ENCODE peak calls at places on chromosome 17, in four cellular contexts. L is A549, E is HepG2, U is GM12878. V is an unnamed sample.
A peak's percentile ranks its signal among the peaks of the same experiment; 100 is the strongest.

GRCh38 chr17:75832164-75832651 is 12.0 kb downstream of the UNC13D start:
- DNase-seq in L (no peak), E (no peak), U (no peak), V (no peak)

GRCh38 chr17:50090971-50091950 is 3.9 kb upstream of the PDK2 start:
- DNase-seq in L (no peak), E (no peak), U (no peak), V (no peak)

GRCh38 chr17:74547736-74548135 is 1.8 kb upstream of the CD300C start:
- DNase-seq in L (peak; percentile 20), E (no peak), U (no peak), V (no peak)

GRCh38 chr17:61862105-61862574 is 1.2 kb downstream of the BRIP1 start:
- DNase-seq in L (no peak), E (peak; percentile 27), U (no peak), V (no peak)

GRCh38 chr17:49870298-49870697 is 22.4 kb upstream of the TAC4 start:
- DNase-seq in L (no peak), E (no peak), U (no peak), V (no peak)

GRCh38 chr17:48429638-48430586 is at the start of gene SKAP1:
- DNase-seq in L (no peak), E (no peak), U (no peak), V (peak; percentile 29)

GRCh38 chr17:41491476-41491875 is 1.8 kb upstream of the KRT36 start:
- DNase-seq in L (no peak), E (no peak), U (no peak), V (no peak)

GRCh38 chr17:60901806-60902205 is 224.2 kb downstream of the BCAS3 start:
- DNase-seq in L (no peak), E (no peak), U (no peak), V (no peak)

GRCh38 chr17:8994319-8994718 is 27.0 kb upstream of the NTN1 start:
- DNase-seq in L (peak; percentile 62), E (peak; percentile 20), U (peak; percentile 34), V (peak; percentile 61)

GRCh38 chr17:17898673-17899072 is 61.9 kb upstream of the SREBF1 start:
- DNase-seq in L (no peak), E (no peak), U (no peak), V (no peak)

GRCh38 chr17:17902877-17903276 is 66.1 kb upstream of the SREBF1 start:
- DNase-seq in L (no peak), E (no peak), U (no peak), V (no peak)

GRCh38 chr17:17902357-17902756 is 65.6 kb upstream of the SREBF1 start:
- DNase-seq in L (no peak), E (no peak), U (no peak), V (no peak)

GRCh38 chr17:17899486-17899885 is 62.7 kb upstream of the SREBF1 start:
- DNase-seq in L (no peak), E (peak; percentile 9), U (no peak), V (no peak)

DNA sequence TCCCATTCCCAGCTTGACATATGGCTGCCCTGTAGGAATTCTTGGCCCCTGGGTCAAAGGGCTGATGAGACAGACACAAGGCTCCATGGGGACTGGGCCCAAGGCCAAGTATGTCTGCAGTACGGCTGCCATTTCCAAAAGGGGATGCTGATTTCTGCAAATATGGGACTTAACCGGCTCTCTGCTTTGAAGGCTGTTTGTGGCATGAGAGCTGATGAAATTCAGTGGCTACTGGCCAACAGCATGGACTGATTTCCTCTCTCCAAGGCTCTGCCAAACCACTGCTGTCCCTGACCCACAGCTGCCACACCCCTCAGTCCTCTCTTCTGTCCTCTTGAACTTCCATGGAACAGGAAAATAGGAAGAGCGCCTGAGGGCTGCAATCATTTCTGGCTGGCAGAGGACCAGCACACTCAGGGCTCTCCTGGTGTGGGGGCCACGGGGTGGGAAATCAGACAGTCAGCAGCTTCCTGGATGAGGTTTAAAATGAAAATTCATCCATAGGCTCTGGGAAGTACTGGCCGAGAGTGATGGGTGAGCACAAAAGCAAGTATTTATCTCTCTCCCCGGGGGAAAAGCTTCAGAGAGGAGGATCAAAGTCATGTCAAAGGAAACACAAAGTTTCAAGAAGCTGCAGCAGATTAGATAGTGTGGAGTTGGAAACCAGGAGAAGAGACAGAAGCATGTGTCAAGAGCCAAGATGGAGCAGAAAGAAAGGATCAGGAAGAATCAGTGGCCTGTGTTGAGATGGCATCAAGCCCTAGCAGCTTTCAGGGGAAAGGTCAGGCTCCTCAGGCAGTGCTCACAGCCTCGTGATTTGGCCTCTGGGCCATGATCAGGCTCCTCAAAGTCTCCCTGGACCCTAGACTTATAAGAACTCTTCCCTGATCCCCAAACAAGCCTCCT is 64.1 kb upstream of the SREBF1 start:
- DNase-seq in L (peak; percentile 85), E (peak; percentile 96), U (no peak), V (peak; percentile 77)
- TF ChIP-seq PBX3 in L (no peak), E (no peak), U (no peak), V (peak; percentile 61)

GRCh38 chr17:82283208-82283749 is 9.8 kb upstream of the CSNK1D start:
- DNase-seq in L (peak; percentile 69), E (no peak), U (no peak), V (peak; percentile 96)
- TF ChIP-seq PBX3 in L (no peak), E (no peak), U (no peak), V (peak; percentile 69)

DNA sequence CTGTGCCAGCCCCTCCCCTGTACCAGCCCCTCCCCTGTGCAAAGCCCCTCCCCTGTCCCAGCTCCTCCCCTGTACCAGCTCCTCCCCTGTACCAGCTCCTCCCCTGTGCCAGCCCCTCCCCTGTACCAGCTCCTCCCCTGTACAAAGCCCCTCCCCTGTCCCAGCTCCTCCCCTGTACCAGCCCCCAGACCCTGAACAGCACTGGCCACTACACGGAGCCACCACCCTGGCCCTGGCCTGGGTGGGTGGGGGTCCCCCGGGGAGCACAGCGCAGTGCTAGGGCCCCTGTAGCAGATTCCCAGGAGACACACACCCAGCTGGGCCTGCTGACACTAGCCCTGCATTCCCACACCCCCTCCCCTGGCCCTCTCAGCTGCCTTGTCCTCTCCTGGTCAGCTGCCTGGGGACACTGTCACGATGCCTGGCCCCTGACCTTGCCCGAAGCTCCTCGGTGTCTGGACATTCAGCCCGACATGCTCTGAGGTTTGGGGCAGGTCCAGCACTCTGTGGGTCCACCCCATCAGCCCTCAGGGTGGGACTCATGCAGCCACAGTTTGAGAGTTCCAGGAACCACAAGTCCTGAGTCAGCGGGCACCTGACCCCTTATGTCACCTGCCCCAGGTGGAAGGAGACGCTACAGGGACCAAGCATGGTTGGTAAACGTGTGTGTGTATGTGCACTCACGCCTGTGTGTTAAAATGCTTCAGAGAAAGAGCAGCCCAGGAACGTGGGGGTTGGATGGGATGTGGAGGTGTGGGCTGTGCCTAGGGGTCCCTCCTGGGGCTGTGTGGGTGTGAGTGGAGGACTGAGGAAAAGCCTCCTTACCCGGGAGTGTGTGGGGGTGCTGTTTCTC is 114.2 kb downstream of the METRNL start:
- DNase-seq in L (no peak), E (no peak), U (no peak), V (no peak)
- TF ChIP-seq PBX3 in L (no peak), E (no peak), U (no peak), V (no peak)

DNA sequence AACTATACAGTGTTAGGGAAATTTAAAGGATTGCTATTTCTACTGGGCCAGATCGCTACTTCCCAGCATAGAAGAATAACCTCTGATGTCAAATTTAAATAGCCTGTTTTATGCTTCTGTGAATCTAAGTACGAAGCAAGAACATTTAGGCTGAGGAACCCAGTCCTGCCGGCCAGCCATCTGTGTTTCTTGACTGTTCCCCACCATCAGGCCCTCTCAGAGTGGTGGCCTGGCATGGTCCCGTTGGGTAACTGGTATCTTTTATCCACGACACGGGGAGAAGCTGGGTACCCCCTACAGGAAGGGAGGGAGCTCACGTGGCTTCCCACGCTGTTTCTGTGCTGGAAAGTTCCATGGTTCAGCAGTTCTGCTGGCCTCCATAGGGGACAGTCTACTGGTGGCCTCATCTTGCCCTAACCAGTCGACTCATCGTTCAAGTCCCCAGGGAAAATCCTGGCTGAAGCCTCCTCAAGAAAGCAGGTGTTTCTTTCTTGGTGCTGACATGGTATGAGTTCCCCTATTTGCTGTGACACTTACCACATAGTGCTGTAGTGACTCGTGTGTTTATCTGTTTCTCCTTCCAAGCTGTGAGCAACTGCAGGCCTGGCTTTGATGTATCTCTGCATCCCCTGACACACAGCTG is 201.7 kb upstream of the NLRP1 start:
- DNase-seq in L (no peak), E (no peak), U (peak; percentile 59), V (no peak)
- TF ChIP-seq PBX3 in L (no peak), E (no peak), U (no peak), V (no peak)

GRCh38 chr17:42682400-42683384 is at the start of gene CNTNAP1:
- DNase-seq in L (peak; percentile 56), E (peak; percentile 45), U (no peak), V (peak; percentile 90)

GRCh38 chr17:42684033-42684625 is 1.8 kb downstream of the CNTNAP1 start:
- DNase-seq in L (no peak), E (no peak), U (no peak), V (peak; percentile 9)

GRCh38 chr17:42684929-42685556 is 2.7 kb downstream of the CNTNAP1 start:
- DNase-seq in L (no peak), E (no peak), U (no peak), V (peak; percentile 9)

GRCh38 chr17:42681976-42682375 is 333 bp upstream of the CCR10 start:
- DNase-seq in L (no peak), E (no peak), U (no peak), V (no peak)

DNA sequence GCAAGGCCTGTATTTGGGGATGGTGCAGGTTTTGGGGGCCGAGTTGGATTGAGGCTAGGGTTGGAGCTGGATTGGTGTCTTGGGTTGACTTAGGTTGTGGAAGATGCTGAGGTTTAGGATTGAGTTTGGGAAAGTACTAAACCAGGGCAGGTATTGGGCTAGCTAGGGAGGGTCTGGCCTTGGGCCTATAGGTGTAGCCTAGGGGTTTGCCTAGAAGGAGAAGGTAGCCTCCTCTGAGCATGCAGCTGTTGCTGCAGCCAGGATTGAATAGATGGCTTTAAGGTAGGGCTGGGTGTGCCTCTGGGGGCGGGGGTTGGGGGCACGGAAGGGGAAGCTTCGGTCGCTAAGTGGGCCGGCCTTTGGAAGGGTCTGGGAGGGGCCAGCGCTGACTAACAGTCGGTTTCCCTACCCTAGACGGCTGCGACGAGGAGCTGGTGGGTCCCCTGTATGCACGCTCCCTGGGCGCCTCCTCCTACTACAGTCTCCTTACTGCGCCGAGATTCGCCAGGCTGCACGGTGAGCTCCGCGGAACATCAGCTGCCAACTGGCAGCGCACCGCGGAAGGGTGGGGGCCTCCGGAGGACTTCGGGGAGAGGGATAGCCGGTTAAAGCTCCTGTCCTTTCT is 1.2 kb downstream of the CNTNAP1 start:
- DNase-seq in L (no peak), E (no peak), U (no peak), V (peak; percentile 23)
- TF ChIP-seq PBX3 in L (no peak), E (no peak), U (no peak), V (no peak)

GRCh38 chr17:72974605-72975232 is 117.8 kb downstream of the SLC39A11 start:
- DNase-seq in L (peak; percentile 55), E (peak; percentile 44), U (no peak), V (no peak)

GRCh38 chr17:72977768-72978417 is 114.6 kb downstream of the SLC39A11 start:
- DNase-seq in L (no peak), E (no peak), U (no peak), V (no peak)

GRCh38 chr17:72976971-72977767 is 115.3 kb downstream of the SLC39A11 start:
- DNase-seq in L (peak; percentile 44), E (no peak), U (peak; percentile 38), V (no peak)

GRCh38 chr17:72972263-72972951 is 120.1 kb downstream of the SLC39A11 start:
- DNase-seq in L (no peak), E (peak; percentile 90), U (no peak), V (no peak)

GRCh38 chr17:72975509-72975908 is 117.0 kb downstream of the SLC39A11 start:
- DNase-seq in L (no peak), E (no peak), U (no peak), V (no peak)
- TF ChIP-seq PBX3 in L (no peak), E (no peak), U (no peak), V (no peak)